ENCODE peak calls at places on chromosome 1, in eight cellular contexts. E is heart right ventricle, I is fibroblast of mammary gland, P is DND-41, R is breast epithelium, A is AG04450, N is ascending aorta, Q is IMR-90. U is an unnamed sample.
A peak's percentile ranks its signal among the peaks of the same experiment; 100 is the strongest.

GRCh38 chr1:155223017-155223416 is 14.5 kb downstream of the MTX1 start:
- DNase-seq in E (no peak), I (no peak), P (no peak), R (no peak), A (no peak), N (no peak), Q (no peak), U (no peak)

GRCh38 chr1:7117599-7118281 is 332.5 kb downstream of the CAMTA1 start:
- DNase-seq in E (no peak), I (peak; percentile 80), P (no peak), R (peak; percentile 74), A (peak; percentile 65), N (no peak), Q (peak; percentile 94), U (no peak)

GRCh38 chr1:30034627-30035521 is 688.5 kb downstream of the MATN1 start:
- DNase-seq in E (peak; percentile 27), I (peak; percentile 10), P (no peak), R (no peak), A (no peak), N (peak; percentile 39), Q (peak; percentile 5), U (no peak)

GRCh38 chr1:9872430-9873165 is 37.5 kb downstream of the CTNNBIP1 start:
- DNase-seq in E (no peak), I (peak; percentile 49), P (no peak), R (no peak), A (peak; percentile 18), N (no peak), Q (peak; percentile 68), U (no peak)

GRCh38 chr1:183610053-183610452 is 19.8 kb upstream of the NCF2 start:
- DNase-seq in E (peak; percentile 35), I (peak; percentile 43), P (no peak), R (no peak), A (no peak), N (no peak), Q (no peak), U (no peak)

GRCh38 chr1:226723640-226724532 is 15.2 kb downstream of the ITPKB start:
- DNase-seq in E (peak; percentile 71), I (peak; percentile 79), P (no peak), R (no peak), A (no peak), N (no peak), Q (peak; percentile 73), U (no peak)

GRCh38 chr1:227325195-227325594 is 6.9 kb upstream of the CDC42BPA start:
- DNase-seq in E (no peak), I (no peak), P (no peak), R (no peak), A (no peak), N (no peak), Q (no peak), U (no peak)

GRCh38 chr1:67952071-67952470 is 98.4 kb downstream of the DIRAS3 start:
- DNase-seq in E (no peak), I (peak; percentile 91), P (no peak), R (no peak), A (no peak), N (no peak), Q (peak; percentile 56), U (no peak)

GRCh38 chr1:76040327-76040868 is 34.1 kb upstream of the ST6GALNAC3 start:
- DNase-seq in E (no peak), I (no peak), P (no peak), R (no peak), A (no peak), N (no peak), Q (no peak), U (no peak)

GRCh38 chr1:2466834-2467554 is 9.1 kb upstream of the PLCH2 start:
- DNase-seq in E (no peak), I (no peak), P (peak; percentile 9), R (no peak), A (no peak), N (no peak), Q (no peak), U (no peak)

GRCh38 chr1:32742956-32743355 is 40.4 kb upstream of the SYNC start:
- DNase-seq in E (no peak), I (no peak), P (no peak), R (no peak), A (no peak), N (no peak), Q (no peak), U (no peak)

GRCh38 chr1:110647254-110647891 is 27.4 kb downstream of the KCNA3 start:
- DNase-seq in E (no peak), I (peak; percentile 22), P (no peak), R (no peak), A (no peak), N (no peak), Q (peak; percentile 78), U (no peak)

GRCh38 chr1:85406887-85407593 is 57.9 kb downstream of the DDAH1 start:
- DNase-seq in E (peak; percentile 46), I (peak; percentile 94), P (no peak), R (peak; percentile 30), A (peak; percentile 69), N (peak; percentile 75), Q (peak; percentile 94), U (peak; percentile 21)

GRCh38 chr1:3787347-3787710 is 9.0 kb downstream of the LRRC47 start:
- DNase-seq in E (no peak), I (no peak), P (no peak), R (no peak), A (no peak), N (no peak), Q (no peak), U (no peak)

DNA sequence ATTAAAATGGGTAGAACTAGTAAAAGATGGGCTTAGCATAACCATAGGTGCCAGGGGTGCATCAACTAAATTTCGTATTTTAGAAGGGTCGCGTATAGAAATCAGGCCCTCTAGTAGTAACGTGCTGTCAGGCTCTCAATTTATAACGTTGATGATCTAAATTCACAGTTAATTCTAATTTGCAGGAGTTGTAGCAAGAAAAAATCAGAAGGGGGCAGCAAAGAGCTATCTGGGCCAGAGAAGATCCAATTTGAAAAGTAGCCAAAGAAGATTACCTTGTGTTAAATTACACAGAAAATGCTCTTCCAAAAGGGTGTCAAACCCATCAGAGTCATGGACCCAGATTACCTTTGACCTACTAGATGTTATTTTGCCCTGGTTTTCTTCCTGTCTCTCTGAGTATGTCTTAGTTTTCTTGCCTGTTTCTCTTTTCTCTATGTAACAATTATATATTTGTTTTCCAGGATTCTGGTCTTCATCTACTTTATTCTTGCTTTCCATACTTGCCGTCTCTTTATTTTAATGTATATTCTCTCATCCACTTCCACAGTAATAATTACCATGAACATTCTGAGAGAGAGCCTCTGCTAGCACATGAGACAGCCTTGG is 1030.9 kb downstream of the AMY1C start:
- DNase-seq in E (no peak), I (peak; percentile 14), P (peak; percentile 17), R (no peak), A (no peak), N (no peak), Q (peak; percentile 1), U (no peak)
- TF ChIP-seq CTCF in E (peak; percentile 46), I (peak; percentile 77), P (peak; percentile 79), R (peak; percentile 44), A (peak; percentile 41), N (no peak), Q (peak; percentile 66), U (peak; percentile 42)

DNA sequence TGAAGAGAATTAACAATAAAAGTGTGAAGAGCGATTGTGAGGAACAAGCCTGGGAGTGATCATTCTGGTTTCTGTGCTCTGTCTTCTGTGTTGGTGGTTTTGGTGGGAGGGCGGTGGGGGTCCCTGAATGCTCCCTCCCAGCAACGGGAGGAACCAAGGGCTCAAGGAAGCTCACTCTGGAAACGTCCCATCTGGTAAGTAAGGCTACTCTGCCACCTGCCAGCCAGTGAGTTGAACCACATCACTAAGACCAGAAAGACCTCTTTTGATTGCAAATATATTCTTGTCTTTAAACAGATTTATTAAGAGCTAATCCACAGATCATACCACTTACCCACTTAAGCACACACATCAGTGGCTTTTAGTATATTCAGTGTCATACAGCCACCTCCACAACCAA is 125.0 kb downstream of the PRDM2 start:
- DNase-seq in E (no peak), I (peak; percentile 20), P (no peak), R (peak; percentile 15), A (no peak), N (no peak), Q (peak; percentile 10), U (no peak)
- TF ChIP-seq CTCF in E (peak; percentile 14), I (peak; percentile 14), P (peak; percentile 29), R (no peak), A (peak; percentile 27), N (no peak), Q (peak; percentile 30), U (no peak)

GRCh38 chr1:244653439-244654283 is 735 bp downstream of the DESI2 start:
- DNase-seq in E (no peak), I (peak; percentile 6), P (no peak), R (no peak), A (no peak), N (no peak), Q (peak; percentile 31), U (no peak)
- TF ChIP-seq CTCF in E (no peak), I (no peak), P (no peak), R (no peak), A (no peak), N (no peak), Q (no peak), U (no peak)

GRCh38 chr1:208242829-208243521 is 1.2 kb downstream of the PLXNA2 start:
- DNase-seq in E (no peak), I (peak; percentile 14), P (no peak), R (no peak), A (no peak), N (no peak), Q (no peak), U (no peak)

GRCh38 chr1:208245185-208245705 is 1.1 kb upstream of the PLXNA2 start:
- DNase-seq in E (peak; percentile 94), I (peak; percentile 91), P (peak; percentile 73), R (peak; percentile 78), A (peak; percentile 78), N (peak; percentile 98), Q (peak; percentile 92), U (peak; percentile 94)

GRCh38 chr1:208244584-208244916 is 366 bp upstream of the PLXNA2 start:
- DNase-seq in E (no peak), I (no peak), P (no peak), R (no peak), A (no peak), N (no peak), Q (no peak), U (no peak)

GRCh38 chr1:208243522-208243850 is 698 bp downstream of the PLXNA2 start:
- DNase-seq in E (no peak), I (no peak), P (no peak), R (no peak), A (no peak), N (no peak), Q (no peak), U (no peak)

DNA sequence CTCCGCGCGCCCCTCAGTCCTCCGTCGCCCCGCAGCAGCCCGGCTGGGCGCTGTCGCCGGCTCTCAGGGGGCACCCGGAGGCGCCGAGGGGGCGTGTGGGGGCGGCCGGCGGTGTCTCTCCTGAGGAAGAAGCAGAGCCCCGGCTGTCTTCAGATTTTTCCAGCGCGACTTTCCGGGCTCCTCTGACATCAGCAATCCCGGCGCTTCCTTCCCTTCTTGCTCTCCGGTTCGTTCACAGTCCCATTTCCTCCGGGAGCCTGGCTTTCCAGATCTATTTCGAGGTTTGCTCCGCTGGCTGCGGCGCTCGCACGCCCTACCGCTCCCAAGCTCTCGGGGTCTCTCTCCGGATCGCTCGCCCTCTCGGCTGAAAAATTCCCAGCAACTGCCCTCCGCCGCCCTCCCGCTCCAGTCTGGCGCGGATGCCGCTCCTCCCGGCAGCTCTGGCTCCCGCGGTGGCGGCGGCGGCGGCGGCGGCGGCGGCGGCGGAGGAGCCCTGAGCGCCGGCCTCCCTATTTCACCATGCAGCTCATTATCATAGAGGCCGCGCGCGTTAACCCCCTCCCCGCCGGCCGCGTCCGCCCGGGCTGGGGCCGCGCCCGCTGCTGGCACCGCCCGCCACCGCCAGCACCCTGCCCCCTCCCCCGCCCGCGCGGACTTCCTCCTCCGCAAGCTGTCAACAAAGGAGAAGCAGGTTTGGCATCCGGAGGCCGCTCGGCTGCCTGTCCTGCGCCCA is at the start of gene PLXNA2:
- DNase-seq in E (peak; percentile 87), I (peak; percentile 43), P (peak; percentile 74), R (peak; percentile 66), A (no peak), N (peak; percentile 93), Q (peak; percentile 52), U (peak; percentile 40)
- TF ChIP-seq CTCF in E (no peak), I (no peak), P (no peak), R (no peak), A (no peak), N (no peak), Q (no peak), U (no peak)

U was measured in thoracic aorta.